ENCODE peak calls at places on chromosome 4, in eight cellular contexts. H is adrenal gland, S is psoas muscle, X is tibial nerve, Y is HL-60, T is HepG2, B is IMR-90, Z is testis. G is an unnamed sample. For H3K27me3, the result is how much of the 10 kb centered on the place peaks cover.

GRCh38 chr4:102715057-102715456 is 45.7 kb downstream of the MANBA start:
- DNase-seq in S (no peak), B (no peak), Z (no peak), H (no peak), Y (no peak), T (no peak), X (no peak), G (no peak)

GRCh38 chr4:111466821-111467605 is 678.2 kb upstream of the FAM241A start:
- DNase-seq in S (no peak), Y (no peak), B (no peak), T (no peak), Z (no peak), H (no peak), X (no peak), G (no peak)

GRCh38 chr4:183919173-183919572 is 14.1 kb downstream of the STOX2 start:
- DNase-seq in Z (peak), X (no peak), T (no peak), H (no peak), S (peak), B (no peak), Y (no peak), G (no peak)

GRCh38 chr4:122602277-122603142 is 18.4 kb downstream of the IL21 start:
- DNase-seq in Z (peak), Y (no peak), T (peak), H (no peak), B (peak), S (no peak), X (no peak), G (no peak)

GRCh38 chr4:2364654-2365053 is 53.8 kb downstream of the ZFYVE28 start:
- DNase-seq in Y (no peak), H (no peak), X (no peak), B (no peak), S (peak), T (no peak), Z (peak), G (no peak)

GRCh38 chr4:94724016-94724415 is 33.7 kb upstream of the BMPR1B start:
- DNase-seq in Y (no peak), Z (no peak), S (no peak), T (no peak), B (no peak), H (no peak), X (no peak), G (no peak)

GRCh38 chr4:76758290-76758882 is 139.6 kb downstream of the SOWAHB start:
- DNase-seq in S (no peak), T (peak), Z (peak), H (peak), Y (no peak), X (peak), B (peak), G (no peak)

GRCh38 chr4:1604706-1605205 is 79.4 kb downstream of the FAM53A start:
- DNase-seq in H (no peak), S (peak), X (no peak), Y (no peak), Z (no peak), B (no peak), T (no peak), G (peak)

GRCh38 chr4:8607603-8608481 is 15.3 kb downstream of the CPZ start:
- DNase-seq in Y (no peak), X (no peak), Z (peak), S (no peak), T (no peak), B (no peak), H (no peak), G (peak)

GRCh38 chr4:110005461-110006056 is 92.9 kb downstream of the EGF start:
- DNase-seq in Y (peak), Z (no peak), T (peak), X (peak), S (no peak), B (peak), H (no peak), G (no peak)

GRCh38 chr4:184653650-184654049 is 4.1 kb downstream of the PRIMPOL start:
- DNase-seq in X (no peak), B (peak), Z (no peak), H (no peak), Y (no peak), S (no peak), T (no peak), G (no peak)

GRCh38 chr4:53810643-53811042 is 219.4 kb upstream of the LNX1 start:
- DNase-seq in Z (no peak), Y (no peak), S (no peak), T (no peak), B (no peak), X (no peak), H (no peak), G (no peak)

DNA sequence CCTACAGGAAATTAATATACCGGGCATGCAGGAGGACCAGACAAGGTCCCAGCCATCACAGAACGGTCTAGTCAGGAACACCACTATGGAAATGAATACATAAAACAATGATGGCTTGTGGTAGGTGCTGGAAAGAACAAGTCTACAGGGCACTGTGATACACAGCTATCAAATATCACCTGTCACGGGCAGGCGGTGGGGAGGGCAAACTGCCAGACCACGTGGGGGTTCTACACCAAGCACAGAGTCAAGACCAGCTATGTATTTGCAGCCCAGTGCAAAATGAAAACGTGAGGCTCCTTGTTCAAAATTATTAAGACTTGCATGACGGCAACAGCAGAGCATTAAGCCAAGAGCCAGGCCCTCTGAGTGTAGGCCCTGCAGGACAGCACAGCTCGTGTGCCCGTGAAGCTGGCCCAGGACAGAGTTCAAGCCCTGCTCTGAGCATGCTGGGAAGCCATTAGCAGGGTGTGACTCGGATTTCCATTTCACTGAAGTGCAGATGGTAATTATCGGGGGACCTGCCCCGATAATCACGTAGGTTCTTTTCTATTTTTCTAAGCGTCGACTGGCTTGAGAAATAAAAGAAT is 83.6 kb downstream of the JAKMIP1 start:
- DNase-seq in H (no peak), X (no peak), T (no peak), Z (no peak), B (no peak), Y (no peak), S (no peak), G (no peak)
- H3K27me3 ChIP-seq in H (under half), X (under half), T (under half), Z (under half), B (under half), Y (under half), S (under half), G (under half)

GRCh38 chr4:158877069-158877468 is 108.2 kb downstream of the FNIP2 start:
- DNase-seq in X (no peak), S (no peak), Y (no peak), T (no peak), H (no peak), Z (no peak), B (no peak), G (no peak)
- TF ChIP-seq CTCF in X (no peak), S (no peak), Y (no peak), T (no peak), H (no peak), Z (no peak), B (no peak), G (no peak)

GRCh38 chr4:73703320-73703719 is 37.0 kb upstream of the CXCL8 start:
- DNase-seq in S (no peak), T (no peak), H (no peak), Z (no peak), Y (no peak), X (no peak), B (no peak), G (no peak)
- H3K27ac ChIP-seq in S (no peak), T (no peak), H (no peak), Z (no peak), Y (peak), X (no peak), B (no peak), G (no peak)

GRCh38 chr4:3768842-3769641 is 2.9 kb downstream of the ADRA2C start:
- DNase-seq in H (no peak), B (no peak), T (peak), S (peak), Y (no peak), Z (no peak), X (no peak), G (no peak)
- H3K27me3 ChIP-seq in H (under half), B (half or more), T (under half), S (half or more), Y (under half), Z (under half), X (under half), G (under half)

GRCh38 chr4:5823542-5824211 is 69.2 kb downstream of the CRMP1 start:
- DNase-seq in H (no peak), X (no peak), Y (no peak), Z (no peak), S (no peak), B (no peak), T (no peak), G (no peak)

GRCh38 chr4:5824227-5824626 is 68.7 kb downstream of the CRMP1 start:
- DNase-seq in H (no peak), Z (no peak), X (no peak), T (no peak), Y (no peak), S (no peak), B (no peak), G (no peak)

GRCh38 chr4:5822617-5823016 is 70.3 kb downstream of the CRMP1 start:
- DNase-seq in X (no peak), Z (no peak), B (no peak), T (no peak), H (no peak), Y (no peak), S (no peak), G (no peak)

GRCh38 chr4:5824635-5825034 is 68.3 kb downstream of the CRMP1 start:
- DNase-seq in S (no peak), Y (no peak), X (no peak), Z (peak), T (peak), H (no peak), B (peak), G (peak)

GRCh38 chr4:5821665-5822358 is 71.1 kb downstream of the CRMP1 start:
- DNase-seq in B (no peak), T (no peak), S (no peak), Y (no peak), H (no peak), X (no peak), Z (peak), G (peak)
- TF ChIP-seq CTCF in B (peak), T (peak), S (peak), Y (peak), H (peak), X (peak), Z (peak), G (peak)

GRCh38 chr4:30901781-30902479 is 181.8 kb downstream of the PCDH7 start:
- DNase-seq in X (no peak), Y (no peak), T (no peak), H (no peak), S (no peak), Z (no peak), B (no peak), G (no peak)

GRCh38 chr4:30903493-30903892 is 183.3 kb downstream of the PCDH7 start:
- DNase-seq in B (peak), H (no peak), Y (no peak), S (no peak), X (no peak), Z (no peak), T (no peak), G (no peak)

GRCh38 chr4:30904161-30904560 is 184.0 kb downstream of the PCDH7 start:
- DNase-seq in B (no peak), H (no peak), Y (no peak), X (no peak), Z (no peak), T (no peak), S (no peak), G (no peak)

DNA sequence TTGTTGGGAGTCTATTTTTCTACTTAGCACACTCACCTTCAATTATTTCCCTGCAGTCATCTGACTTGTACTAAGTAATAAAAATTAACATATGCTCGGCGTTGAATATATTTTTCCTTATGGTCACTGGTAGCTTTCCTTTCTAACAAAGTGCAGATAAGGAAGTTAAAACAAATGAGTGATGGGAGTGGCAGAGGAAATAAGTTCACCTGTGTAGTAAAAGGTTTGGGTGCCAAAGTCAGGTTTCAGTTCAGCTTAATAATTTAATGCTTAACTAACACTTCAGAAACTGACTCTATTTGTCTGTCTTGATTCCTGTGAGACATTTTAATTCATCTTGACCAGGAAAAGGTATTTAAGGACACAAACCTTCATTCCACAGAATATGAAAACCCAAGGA is 184.4 kb downstream of the PCDH7 start:
- DNase-seq in B (no peak), Z (no peak), S (no peak), T (no peak), H (no peak), X (no peak), Y (no peak), G (no peak)
- H3K27ac ChIP-seq in B (no peak), Z (no peak), S (no peak), T (no peak), H (no peak), X (no peak), Y (no peak), G (no peak)

GRCh38 chr4:88518911-88519310 is 4.7 kb downstream of the PYURF start:
- DNase-seq in Y (no peak), S (no peak), Z (no peak), T (no peak), H (no peak), B (no peak), X (no peak), G (no peak)
- H3K27me3 ChIP-seq in Y (under half), S (under half), Z (under half), T (under half), H (under half), B (under half), X (under half), G (under half)

GRCh38 chr4:150217192-150217591 is 138.9 kb downstream of the DCLK2 start:
- DNase-seq in T (peak), Z (no peak), H (no peak), B (peak), Y (no peak), S (no peak), X (no peak), G (peak)
- TF ChIP-seq CTCF in T (peak), Z (peak), H (no peak), B (peak), Y (no peak), S (no peak), X (peak), G (peak)

DNA sequence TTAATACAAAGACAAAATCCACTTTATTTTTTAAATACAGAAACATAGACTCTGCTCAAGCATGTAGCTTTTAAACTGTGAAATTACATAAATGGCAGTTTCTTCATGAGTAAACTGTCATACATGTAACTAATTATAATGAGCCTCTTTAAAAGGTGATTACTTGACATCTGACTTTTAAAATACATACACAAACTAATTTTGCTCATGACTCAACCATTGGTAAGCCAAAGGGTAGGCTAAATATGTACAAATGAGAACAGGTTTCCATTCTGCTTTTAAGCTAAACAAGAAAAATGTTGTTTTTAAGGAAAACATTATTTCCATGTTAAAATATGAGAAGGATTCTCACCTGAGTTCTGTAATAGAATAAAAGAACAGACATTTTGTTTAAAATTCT is 27.9 kb downstream of the CAMK2D start:
- DNase-seq in Z (no peak), Y (no peak), H (no peak), T (no peak), B (no peak), X (no peak), S (no peak), G (no peak)
- H3K27ac ChIP-seq in Z (no peak), Y (no peak), H (no peak), T (no peak), B (no peak), X (no peak), S (peak), G (no peak)

DNA sequence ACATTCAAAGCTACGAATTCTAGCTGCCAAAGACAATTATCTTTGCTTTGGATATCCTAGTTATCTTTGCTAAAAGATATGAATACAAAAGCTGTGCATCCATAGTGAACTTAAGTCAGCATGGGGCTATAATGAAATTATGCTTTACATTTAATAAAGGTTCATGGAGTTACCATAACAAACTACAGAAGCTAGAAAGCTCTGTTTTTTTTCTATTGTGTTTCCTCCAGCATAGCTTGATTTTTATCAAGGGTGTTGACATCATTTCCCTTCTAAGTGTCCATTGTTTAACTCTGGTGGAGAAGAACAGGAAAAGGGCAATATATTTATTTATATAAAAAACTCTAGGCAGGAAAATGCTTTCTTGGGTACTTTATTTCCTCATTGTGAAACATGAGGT is 234.0 kb downstream of the ANKRD50 start:
- DNase-seq in T (no peak), X (no peak), B (no peak), S (no peak), Y (no peak), H (no peak), Z (no peak), G (no peak)
- H3K27me3 ChIP-seq in T (under half), X (under half), B (under half), S (under half), Y (under half), H (under half), Z (under half), G (under half)

G was measured in WERI-Rb-1.